ENCODE peak calls at places on chromosomes 1 and 21, in ten cellular contexts. V is A549, U is sciatic nerve, L is body of pancreas, K is H4, G is mesenteric fat pad, S is GM12864, A is HEK293T, F is psoas muscle, R is EL. D is an unnamed sample.

GRCh38 chr1:95084317-95085176 is 11.8 kb upstream of the ALG14 start:
- DNase-seq in R (peak; percentile 42), V (peak; percentile 55), A (peak; percentile 67), F (no peak), K (peak; percentile 8), S (no peak), L (no peak), U (no peak), G (no peak), D (no peak)

GRCh38 chr1:47554901-47555300 is 117.1 kb downstream of the FOXD2 start:
- DNase-seq in A (no peak), G (no peak), U (no peak), L (no peak), S (no peak), V (no peak), K (no peak), F (no peak), R (no peak), D (no peak)

GRCh38 chr1:23793861-23794731 is 3.2 kb downstream of the LYPLA2 start:
- DNase-seq in K (no peak), U (no peak), A (no peak), S (no peak), V (no peak), L (no peak), R (no peak), G (no peak), F (peak; percentile 49), D (no peak)

GRCh38 chr1:111706921-111707320 is 32.3 kb downstream of the INKA2 start:
- DNase-seq in G (no peak), S (no peak), A (no peak), V (no peak), U (no peak), L (no peak), F (no peak), K (no peak), R (peak; percentile 25), D (no peak)

GRCh38 chr1:116498789-116499628 is 71.8 kb downstream of the CD58 start:
- DNase-seq in A (peak; percentile 89), G (no peak), F (peak; percentile 60), S (no peak), L (peak; percentile 66), V (peak; percentile 51), K (peak; percentile 42), U (no peak), R (peak; percentile 71), D (no peak)

GRCh38 chr1:36093226-36093625 is 4.5 kb downstream of the ADPRS start:
- DNase-seq in R (no peak), A (no peak), K (no peak), F (no peak), L (no peak), V (no peak), S (no peak), G (no peak), U (peak; percentile 57), D (no peak)

GRCh38 chr1:115281143-115281542 is 56.9 kb downstream of the NGF start:
- DNase-seq in U (no peak), S (no peak), R (no peak), G (no peak), A (no peak), K (no peak), L (no peak), V (no peak), F (no peak), D (no peak)

GRCh38 chr21:31132574-31133242 is 94.4 kb upstream of the KRTAP19-8 start:
- DNase-seq in A (no peak), R (no peak), L (no peak), G (no peak), V (no peak), F (no peak), U (no peak), S (peak; percentile 79), K (peak; percentile 77), D (peak; percentile 93)

GRCh38 chr1:37151789-37152188 is 117.5 kb upstream of the GRIK3 start:
- DNase-seq in K (no peak), F (peak; percentile 78), S (no peak), V (no peak), U (no peak), A (no peak), R (no peak), G (no peak), L (no peak), D (no peak)

GRCh38 chr1:231315887-231316286 is 21.8 kb downstream of the EXOC8 start:
- DNase-seq in S (no peak), R (peak; percentile 59), A (peak; percentile 83), G (no peak), U (no peak), F (peak; percentile 58), K (peak; percentile 45), L (peak; percentile 25), V (peak; percentile 33), D (no peak)

GRCh38 chr21:34367320-34367935 is 3.6 kb downstream of the KCNE2 start:
- DNase-seq in U (peak; percentile 60), L (peak; percentile 67), F (no peak), G (no peak), K (peak; percentile 84), R (peak; percentile 91), S (no peak), V (peak; percentile 26), A (peak; percentile 53), D (no peak)

GRCh38 chr1:6473974-6474814 is 8.2 kb upstream of the TNFRSF25 start:
- DNase-seq in G (no peak), K (no peak), A (no peak), F (no peak), V (no peak), L (no peak), U (no peak), S (no peak), R (no peak), D (no peak)

GRCh38 chr1:225156254-225156653 is 226.8 kb downstream of the DNAH14 start:
- DNase-seq in U (no peak), A (no peak), L (no peak), F (no peak), G (no peak), S (no peak), R (peak; percentile 11), K (peak; percentile 64), V (no peak), D (no peak)

GRCh38 chr1:224879404-224879803 is 50.1 kb upstream of the DNAH14 start:
- DNase-seq in K (no peak), S (no peak), U (no peak), L (no peak), R (peak; percentile 44), F (no peak), A (no peak), V (no peak), G (no peak), D (no peak)

GRCh38 chr1:233033366-233033765 is 83.0 kb downstream of the NTPCR start:
- DNase-seq in S (no peak), G (no peak), K (no peak), U (no peak), R (no peak), A (no peak), V (no peak), F (no peak), L (no peak), D (no peak)

GRCh38 chr1:199877626-199878384 is 149.7 kb upstream of the NR5A2 start:
- DNase-seq in A (no peak), S (no peak), G (no peak), U (no peak), V (no peak), F (no peak), K (no peak), R (no peak), L (no peak), D (no peak)

D was measured in GM12878.